ENCODE peak calls at places on chromosomes 5 and 9, in seven cellular contexts. C is astrocyte, O is AG04450, Z is tibial nerve, N is heart right ventricle, J is transverse colon, R is HCT116. D is an unnamed sample.

GRCh38 chr5:102823441-102823874 is 68.4 kb downstream of the PAM start:
- DNase-seq in C (peak; percentile 89), O (no peak), Z (no peak), N (no peak), J (no peak), R (peak; percentile 13), D (peak; percentile 71)

GRCh38 chr9:137837345-137838278 is 40.0 kb upstream of the CACNA1B start:
- DNase-seq in C (no peak), O (no peak), Z (no peak), N (no peak), J (no peak), R (no peak), D (no peak)

GRCh38 chr9:137989999-137990715 is 112.6 kb downstream of the CACNA1B start:
- DNase-seq in C (no peak), O (no peak), Z (no peak), N (no peak), J (no peak), R (no peak), D (no peak)

GRCh38 chr5:115471674-115472073 is 72.9 kb downstream of the FEM1C start:
- DNase-seq in C (no peak), O (no peak), Z (no peak), N (peak; percentile 36), J (no peak), R (no peak), D (no peak)

GRCh38 chr5:78837836-78838235 is 147.3 kb downstream of the ARSB start:
- DNase-seq in C (no peak), O (no peak), Z (no peak), N (no peak), J (no peak), R (no peak), D (no peak)

GRCh38 chr5:31809037-31809910 is 170.3 kb downstream of the PDZD2 start:
- DNase-seq in C (peak; percentile 54), O (peak; percentile 32), Z (peak; percentile 74), N (peak; percentile 75), J (peak; percentile 26), R (peak; percentile 68), D (no peak)

GRCh38 chr9:126088336-126088735 is 238.3 kb upstream of the MVB12B start:
- DNase-seq in C (no peak), O (no peak), Z (no peak), N (no peak), J (no peak), R (no peak), D (no peak)

GRCh38 chr5:175689147-175689991 is 31.5 kb downstream of the HRH2 start:
- DNase-seq in C (peak; percentile 10), O (no peak), Z (peak; percentile 19), N (peak; percentile 25), J (peak; percentile 21), R (no peak), D (no peak)

GRCh38 chr5:32692066-32692746 is 18.9 kb upstream of the NPR3 start:
- DNase-seq in C (peak; percentile 88), O (no peak), Z (no peak), N (no peak), J (no peak), R (no peak), D (peak; percentile 72)

DNA sequence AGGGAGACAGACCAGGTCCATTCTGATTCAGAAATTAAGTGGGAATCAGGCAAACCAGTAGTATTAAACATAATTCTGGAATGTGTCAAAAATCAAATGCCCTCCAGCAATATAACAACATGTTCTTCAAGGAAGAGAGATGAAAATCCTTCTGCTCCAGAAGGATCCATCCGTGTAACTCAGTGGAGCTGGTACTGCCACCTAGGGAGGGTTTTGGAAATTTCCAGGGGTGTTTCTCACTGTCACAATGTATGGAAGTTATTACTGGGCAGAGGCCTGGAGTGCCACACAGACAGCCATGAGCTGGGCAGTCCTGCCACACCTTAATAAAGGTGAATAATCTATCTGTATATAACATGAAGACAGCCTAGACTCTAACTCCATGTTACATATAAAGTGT is 87.5 kb downstream of the TTLL11 start:
- DNase-seq in C (no peak), O (no peak), Z (no peak), N (no peak), J (no peak), R (no peak), D (no peak)
- TF ChIP-seq CTCF in C (peak; percentile 44), O (peak; percentile 60), Z (no peak), N (peak; percentile 28), J (peak; percentile 24), R (peak; percentile 65), D (peak; percentile 64)

DNA sequence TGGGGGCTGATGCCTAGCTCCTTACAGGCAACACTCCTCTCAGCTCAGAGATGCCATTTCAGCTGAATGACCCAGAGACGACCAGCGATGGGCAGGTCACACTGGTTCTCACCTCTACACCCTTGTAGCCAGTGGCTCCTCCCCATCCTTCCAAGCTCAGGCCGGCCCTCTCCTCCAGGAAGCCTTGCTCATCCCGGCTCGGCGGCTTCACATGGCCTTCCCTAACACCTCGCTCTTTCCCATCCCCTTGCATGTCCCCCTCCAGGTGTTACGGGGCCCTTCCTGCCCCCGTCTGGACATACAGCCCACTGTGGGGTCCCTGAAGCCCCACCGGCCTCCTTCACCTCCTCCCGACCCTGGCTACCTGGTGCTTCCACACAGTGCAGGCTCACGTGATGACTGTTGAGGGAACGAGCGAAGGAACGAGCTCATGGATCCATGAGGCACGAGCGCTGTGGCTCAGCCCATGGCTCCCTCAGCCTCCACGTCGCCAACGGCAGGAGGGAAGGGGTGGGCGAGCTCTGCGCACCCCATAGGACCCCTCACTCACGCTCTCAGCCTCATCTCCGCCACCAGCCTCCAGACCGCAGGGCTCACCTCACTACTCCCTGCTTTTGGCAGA is 45.7 kb downstream of the SARDH start:
- DNase-seq in C (no peak), O (no peak), Z (no peak), N (no peak), J (no peak), R (no peak), D (no peak)
- H3K27me3 ChIP-seq in C (no peaks in the 10 kb centered on the region), O (no peaks in the 10 kb centered on the region), Z (no peaks in the 10 kb centered on the region), N (no peaks in the 10 kb centered on the region), J (no peaks in the 10 kb centered on the region), R (peaks cover 10% of the 10 kb centered on the region), D (peaks cover 4% of the 10 kb centered on the region)

GRCh38 chr5:179274321-179275315 is 70.6 kb downstream of the ADAMTS2 start:
- DNase-seq in C (no peak), O (no peak), Z (no peak), N (no peak), J (no peak), R (no peak), D (no peak)

GRCh38 chr5:179273441-179274145 is 71.7 kb downstream of the ADAMTS2 start:
- DNase-seq in C (no peak), O (no peak), Z (no peak), N (no peak), J (no peak), R (no peak), D (no peak)

GRCh38 chr5:179275941-179276837 is 69.1 kb downstream of the ADAMTS2 start:
- DNase-seq in C (peak; percentile 95), O (peak; percentile 93), Z (peak; percentile 77), N (peak; percentile 52), J (peak; percentile 59), R (no peak), D (peak; percentile 92)

GRCh38 chr5:179276838-179277395 is 68.3 kb downstream of the ADAMTS2 start:
- DNase-seq in C (no peak), O (no peak), Z (no peak), N (no peak), J (no peak), R (no peak), D (no peak)

DNA sequence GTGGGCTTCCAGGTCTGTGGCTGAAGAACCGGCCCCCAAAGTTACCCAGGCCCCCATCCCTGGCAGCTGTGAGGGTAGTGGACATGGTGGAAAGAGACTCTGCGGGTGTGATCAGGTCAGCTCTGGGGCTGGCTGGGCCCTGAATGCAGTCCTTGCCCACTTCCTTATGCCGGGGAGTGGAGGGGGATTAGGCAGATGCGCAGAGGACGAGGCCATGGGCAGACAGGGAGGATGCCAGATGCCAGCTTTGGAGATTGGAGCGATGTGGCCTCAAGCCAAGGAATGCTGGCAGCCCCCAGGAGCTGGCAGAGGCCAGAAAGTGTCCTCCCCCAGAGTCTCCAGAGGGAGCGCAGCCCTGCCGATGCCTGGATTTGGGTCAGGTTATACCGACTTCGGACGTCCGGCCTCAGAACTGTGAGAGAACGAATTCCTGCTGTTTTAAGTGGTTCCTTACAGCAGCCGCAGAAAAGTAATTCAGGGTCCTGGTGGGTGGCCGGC is 69.8 kb downstream of the ADAMTS2 start:
- DNase-seq in C (no peak), O (no peak), Z (no peak), N (no peak), J (no peak), R (no peak), D (no peak)
- TF ChIP-seq CTCF in C (no peak), O (no peak), Z (no peak), N (no peak), J (no peak), R (no peak), D (no peak)

DNA sequence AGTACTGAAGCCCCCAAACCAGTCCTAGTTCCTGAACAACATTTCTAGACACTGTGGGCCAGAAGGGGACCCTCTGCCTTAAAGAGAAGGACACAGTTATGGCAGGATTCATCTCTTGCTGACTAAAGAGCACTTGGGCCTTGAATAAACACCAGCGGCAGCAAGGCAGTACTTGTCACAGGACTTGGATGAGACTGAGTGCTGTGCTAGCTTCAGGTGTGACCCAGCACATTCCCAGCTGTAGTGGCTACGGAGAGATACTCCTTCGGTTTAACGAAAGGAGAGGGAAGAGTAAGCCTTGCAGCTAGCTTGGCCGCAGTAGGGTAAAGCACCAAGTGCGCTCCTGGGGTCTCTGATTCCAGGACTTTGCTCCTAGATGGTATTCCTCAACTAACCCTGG is 10.9 kb upstream of the STX17 start:
- DNase-seq in C (no peak), O (no peak), Z (no peak), N (no peak), J (no peak), R (no peak), D (no peak)
- H3K27me3 ChIP-seq in C (peaks cover 22% of the 10 kb centered on the region), O (peaks cover 40% of the 10 kb centered on the region), Z (no peaks in the 10 kb centered on the region), N (no peaks in the 10 kb centered on the region), J (no peaks in the 10 kb centered on the region), R (no peaks in the 10 kb centered on the region), D (peaks cover 10% of the 10 kb centered on the region)

DNA sequence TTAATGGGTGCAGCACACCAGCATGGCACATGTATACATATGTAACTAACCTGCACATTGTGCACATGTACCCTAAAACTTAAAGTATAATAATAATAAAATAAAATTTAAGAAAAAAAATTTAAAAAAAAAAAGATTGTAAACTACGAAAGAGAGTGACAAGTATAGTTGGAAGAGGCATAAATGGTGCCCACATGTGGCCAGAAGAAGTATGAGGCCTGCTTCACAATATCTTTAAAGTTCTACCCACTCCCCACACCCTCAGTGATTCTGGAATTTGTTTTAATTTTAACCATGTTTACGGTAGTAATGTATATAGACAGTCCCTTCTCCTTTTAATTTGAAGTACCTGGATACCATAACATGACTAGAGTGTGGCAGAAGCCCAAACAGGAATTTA is 172.7 kb downstream of the CHSY3 start:
- DNase-seq in C (no peak), O (no peak), Z (no peak), N (no peak), J (no peak), R (no peak), D (no peak)
- TF ChIP-seq CTCF in C (no peak), O (peak; percentile 15), Z (no peak), N (no peak), J (no peak), R (peak; percentile 8), D (peak; percentile 2)